ENCODE peak calls at places on chromosomes 16 and 17, in seven cellular contexts. N is NCI-H510A; X is HEK293T; A is OCI-LY7; K is SJSA1; O is stimulated activated naive CD8-positive, alpha-beta T cell treated with anti-CD3 and anti-CD28 coated beads, Interleukin-15, amount 100 ng/mL, for 72 hours; U is nucleus accumbens. R is an unnamed sample.

GRCh38 chr16:9232102-9232501 is 140.7 kb downstream of the HAPSTR1 start:
- DNase-seq in A (no peak), X (no peak), O (no peak), N (no peak), U (no peak), K (no peak), R (no peak)

GRCh38 chr17:65677932-65678331 is 116.5 kb upstream of the AXIN2 start:
- DNase-seq in U (no peak), X (no peak), N (no peak), K (peak), O (no peak), A (no peak), R (no peak)

GRCh38 chr17:57707892-57708291 is 37.2 kb downstream of the CCDC182 start:
- DNase-seq in U (no peak), K (no peak), X (no peak), A (no peak), O (peak), N (peak), R (peak)

GRCh38 chr17:77423589-77424451 is 283.1 kb downstream of the SEC14L1 start:
- DNase-seq in N (no peak), O (no peak), U (peak), K (peak), A (no peak), X (no peak), R (peak)

GRCh38 chr16:29804455-29805231 is 1.7 kb upstream of the MAZ start:
- DNase-seq in N (peak), A (peak), K (peak), O (no peak), X (no peak), U (no peak), R (no peak)

GRCh38 chr16:15704545-15704987 is 54.5 kb downstream of the NDE1 start:
- DNase-seq in N (peak), K (peak), A (peak), U (peak), O (peak), X (peak), R (peak)

GRCh38 chr16:81349608-81350305 is 35.0 kb downstream of the GAN start:
- DNase-seq in X (no peak), O (no peak), K (no peak), A (no peak), U (no peak), N (no peak), R (no peak)

GRCh38 chr16:26598061-26598460 is 468.7 kb upstream of the C16orf82 start:
- DNase-seq in N (no peak), O (peak), K (no peak), A (no peak), U (no peak), X (no peak), R (peak)

GRCh38 chr17:53740312-53740711 is 82.4 kb upstream of the KIF2B start:
- DNase-seq in A (no peak), O (no peak), N (no peak), X (no peak), U (no peak), K (no peak), R (no peak)

GRCh38 chr17:72349508-72350472 is 229.0 kb downstream of the SOX9 start:
- DNase-seq in X (no peak), K (no peak), O (no peak), N (no peak), A (no peak), U (peak), R (no peak)

GRCh38 chr17:80881321-80881720 is 110.3 kb upstream of the CHMP6 start:
- DNase-seq in X (no peak), O (no peak), A (no peak), U (no peak), K (no peak), N (no peak), R (no peak)

GRCh38 chr16:14409563-14409962 is 220.5 kb downstream of the PARN start:
- DNase-seq in K (peak), O (no peak), U (no peak), N (no peak), X (no peak), A (no peak), R (no peak)

GRCh38 chr16:66741131-66741900 is 10.1 kb downstream of the DYNC1LI2 start:
- DNase-seq in N (no peak), X (peak), U (peak), A (no peak), O (no peak), K (peak), R (peak)

GRCh38 chr16:22265351-22265750 is 31.9 kb upstream of the POLR3E start:
- DNase-seq in U (no peak), K (no peak), A (no peak), X (no peak), N (no peak), O (no peak), R (no peak)

R was measured in putamen.